ENCODE peak calls at places on chromosomes 2 and 18, in four cellular contexts. One of them, this sample, is unnamed.

GRCh38 chr2:47388888-47389287 is 14.1 kb upstream of the MSH2 start:
- DNase-seq in RKO: no peak
- DNase-seq in kidney tubule cell: peak
- DNase-seq in NCI-H345: no peak
- DNase-seq in this sample: no peak

GRCh38 chr2:150279673-150280072 is 207.8 kb downstream of the RND3 start:
- DNase-seq in RKO: no peak
- DNase-seq in NCI-H345: no peak
- DNase-seq in kidney tubule cell: no peak
- DNase-seq in this sample: no peak

GRCh38 chr2:211802611-211803010 is 736.0 kb downstream of the ERBB4 start:
- DNase-seq in NCI-H345: no peak
- DNase-seq in RKO: no peak
- DNase-seq in kidney tubule cell: no peak
- DNase-seq in this sample: no peak

GRCh38 chr2:120587326-120587996 is 148.2 kb upstream of the GLI2 start:
- DNase-seq in kidney tubule cell: no peak
- DNase-seq in RKO: no peak
- DNase-seq in NCI-H345: no peak
- DNase-seq in this sample: peak

GRCh38 chr2:190910341-190911136 is 29.9 kb downstream of the GLS start:
- DNase-seq in kidney tubule cell: no peak
- DNase-seq in NCI-H345: no peak
- DNase-seq in RKO: peak
- DNase-seq in this sample: no peak

GRCh38 chr2:15807418-15808220 is 132.7 kb upstream of the MYCN start:
- DNase-seq in kidney tubule cell: no peak
- DNase-seq in RKO: no peak
- DNase-seq in NCI-H345: no peak
- DNase-seq in this sample: no peak

GRCh38 chr2:130332271-130333073 is 10.2 kb upstream of the IMP4 start:
- DNase-seq in NCI-H345: peak
- DNase-seq in kidney tubule cell: peak
- DNase-seq in RKO: peak
- DNase-seq in this sample: peak

GRCh38 chr18:55875330-55875933 is 287.4 kb upstream of the TCF4 start:
- DNase-seq in RKO: no peak
- DNase-seq in NCI-H345: no peak
- DNase-seq in kidney tubule cell: no peak
- DNase-seq in this sample: no peak

GRCh38 chr2:3644891-3645605 is 13.0 kb upstream of the ALLC start:
- DNase-seq in RKO: no peak
- DNase-seq in kidney tubule cell: no peak
- DNase-seq in NCI-H345: no peak
- DNase-seq in this sample: no peak

GRCh38 chr2:122079844-122080243 is 324.4 kb downstream of the TSN start:
- DNase-seq in NCI-H345: no peak
- DNase-seq in kidney tubule cell: no peak
- DNase-seq in RKO: no peak
- DNase-seq in this sample: no peak

GRCh38 chr2:233976690-233977294 is 59.6 kb downstream of the TRPM8 start:
- DNase-seq in kidney tubule cell: peak
- DNase-seq in NCI-H345: peak
- DNase-seq in RKO: peak
- DNase-seq in this sample: peak

GRCh38 chr18:28425886-28426285 is 249.0 kb upstream of the CDH2 start:
- DNase-seq in NCI-H345: no peak
- DNase-seq in kidney tubule cell: no peak
- DNase-seq in RKO: no peak
- DNase-seq in this sample: no peak

GRCh38 chr2:16057661-16058060 is 117.3 kb downstream of the MYCN start:
- DNase-seq in kidney tubule cell: no peak
- DNase-seq in NCI-H345: no peak
- DNase-seq in RKO: no peak
- DNase-seq in this sample: no peak

GRCh38 chr2:231611273-231612198 is 18.9 kb downstream of the TEX44 start:
- DNase-seq in kidney tubule cell: peak
- DNase-seq in NCI-H345: no peak
- DNase-seq in RKO: peak
- DNase-seq in this sample: peak

GRCh38 chr2:128473175-128474013 is 154.7 kb upstream of the HS6ST1 start:
- DNase-seq in RKO: no peak
- DNase-seq in kidney tubule cell: peak
- DNase-seq in NCI-H345: no peak
- DNase-seq in this sample: no peak

GRCh38 chr18:7548721-7549120 is 18.4 kb upstream of the PTPRM start:
- DNase-seq in RKO: no peak
- DNase-seq in kidney tubule cell: no peak
- DNase-seq in NCI-H345: no peak
- DNase-seq in this sample: no peak

GRCh38 chr2:121648206-121648605 is 1.1 kb downstream of the CLASP1 start:
- DNase-seq in kidney tubule cell: peak
- DNase-seq in RKO: peak
- DNase-seq in NCI-H345: no peak
- DNase-seq in this sample: peak

GRCh38 chr2:218325566-218326160 is 31.0 kb upstream of the CATIP start:
- DNase-seq in kidney tubule cell: no peak
- DNase-seq in RKO: no peak
- DNase-seq in NCI-H345: no peak
- DNase-seq in this sample: no peak

GRCh38 chr18:9643549-9643948 is 29.2 kb upstream of the PPP4R1 start:
- DNase-seq in kidney tubule cell: peak
- DNase-seq in NCI-H345: no peak
- DNase-seq in RKO: peak
- DNase-seq in this sample: peak

GRCh38 chr2:222548997-222549396 is 106.9 kb downstream of the FARSB start:
- DNase-seq in kidney tubule cell: no peak
- DNase-seq in NCI-H345: no peak
- DNase-seq in RKO: no peak
- DNase-seq in this sample: no peak

GRCh38 chr2:218849721-218850120 is 9.9 kb upstream of the WNT6 start:
- DNase-seq in RKO: no peak
- DNase-seq in NCI-H345: no peak
- DNase-seq in kidney tubule cell: peak
- DNase-seq in this sample: peak

GRCh38 chr2:127701651-127702394 is 526 bp downstream of the SFT2D3 start:
- DNase-seq in kidney tubule cell: peak
- DNase-seq in RKO: peak
- DNase-seq in NCI-H345: peak
- DNase-seq in this sample: peak

GRCh38 chr18:54764786-54765185 is 63.5 kb upstream of the RAB27B start:
- DNase-seq in kidney tubule cell: no peak
- DNase-seq in RKO: no peak
- DNase-seq in NCI-H345: no peak
- DNase-seq in this sample: no peak

GRCh38 chr2:201639205-201639604 is 4.1 kb downstream of the TMEM237 start:
- DNase-seq in RKO: no peak
- DNase-seq in kidney tubule cell: no peak
- DNase-seq in NCI-H345: no peak
- DNase-seq in this sample: no peak

GRCh38 chr2:37881397-37881796 is 43.7 kb upstream of the RMDN2 start:
- DNase-seq in NCI-H345: peak
- DNase-seq in RKO: no peak
- DNase-seq in kidney tubule cell: no peak
- DNase-seq in this sample: peak

GRCh38 chr2:18975506-18975905 is 382.9 kb downstream of the OSR1 start:
- DNase-seq in RKO: no peak
- DNase-seq in NCI-H345: no peak
- DNase-seq in kidney tubule cell: no peak
- DNase-seq in this sample: no peak

GRCh38 chr18:68387246-68387645 is 327.7 kb downstream of the TMX3 start:
- DNase-seq in RKO: peak
- DNase-seq in kidney tubule cell: peak
- DNase-seq in NCI-H345: no peak
- DNase-seq in this sample: no peak